ENCODE peak calls at places on chromosomes 11 and 22, in six cellular contexts. One of them, this sample, is unnamed.

GRCh38 chr11:81070948-81071347 is 1630.1 kb upstream of the TENM4 start:
- DNase-seq in NCI-H510A: no peak
- DNase-seq in stimulated activated CD4-positive, alpha-beta T cell treated with anti-CD3 and anti-CD28 coated beads, Interleukin-12 subunit alpha, Interleukin-12 subunit beta, amount 100 ng/mL, for 48 hours: no peak
- DNase-seq in ELR: no peak
- DNase-seq in foreskin melanocyte: no peak
- DNase-seq in NCI-H1436: no peak
- DNase-seq in this sample: peak; percentile 18

GRCh38 chr22:44337658-44338004 is 24.9 kb upstream of the SHISAL1 start:
- DNase-seq in stimulated activated CD4-positive, alpha-beta T cell treated with anti-CD3 and anti-CD28 coated beads, Interleukin-12 subunit alpha, Interleukin-12 subunit beta, amount 100 ng/mL, for 48 hours: no peak
- DNase-seq in NCI-H510A: peak; percentile 70
- DNase-seq in foreskin melanocyte: no peak
- DNase-seq in NCI-H1436: no peak
- DNase-seq in ELR: peak; percentile 79
- DNase-seq in this sample: no peak

GRCh38 chr22:45891471-45891995 is 85.4 kb downstream of the WNT7B start:
- DNase-seq in NCI-H1436: no peak
- DNase-seq in ELR: no peak
- DNase-seq in stimulated activated CD4-positive, alpha-beta T cell treated with anti-CD3 and anti-CD28 coated beads, Interleukin-12 subunit alpha, Interleukin-12 subunit beta, amount 100 ng/mL, for 48 hours: no peak
- DNase-seq in foreskin melanocyte: no peak
- DNase-seq in NCI-H510A: no peak
- DNase-seq in this sample: no peak

GRCh38 chr11:60782393-60783140 is 2.6 kb upstream of the MS4A10 start:
- DNase-seq in NCI-H510A: no peak
- DNase-seq in NCI-H1436: no peak
- DNase-seq in stimulated activated CD4-positive, alpha-beta T cell treated with anti-CD3 and anti-CD28 coated beads, Interleukin-12 subunit alpha, Interleukin-12 subunit beta, amount 100 ng/mL, for 48 hours: no peak
- DNase-seq in foreskin melanocyte: no peak
- DNase-seq in ELR: no peak
- DNase-seq in this sample: no peak

GRCh38 chr11:87265132-87265531 is 227.4 kb downstream of the TMEM135 start:
- DNase-seq in NCI-H1436: no peak
- DNase-seq in foreskin melanocyte: peak; percentile 77
- DNase-seq in NCI-H510A: no peak
- DNase-seq in ELR: peak; percentile 52
- DNase-seq in stimulated activated CD4-positive, alpha-beta T cell treated with anti-CD3 and anti-CD28 coated beads, Interleukin-12 subunit alpha, Interleukin-12 subunit beta, amount 100 ng/mL, for 48 hours: no peak
- DNase-seq in this sample: no peak

GRCh38 chr11:69721745-69722144 is 17.9 kb upstream of the FGF19 start:
- DNase-seq in foreskin melanocyte: no peak
- DNase-seq in stimulated activated CD4-positive, alpha-beta T cell treated with anti-CD3 and anti-CD28 coated beads, Interleukin-12 subunit alpha, Interleukin-12 subunit beta, amount 100 ng/mL, for 48 hours: no peak
- DNase-seq in NCI-H1436: no peak
- DNase-seq in NCI-H510A: no peak
- DNase-seq in ELR: peak; percentile 30
- DNase-seq in this sample: no peak

GRCh38 chr11:22582011-22582410 is 43.6 kb downstream of the FANCF start:
- DNase-seq in foreskin melanocyte: no peak
- DNase-seq in ELR: no peak
- DNase-seq in stimulated activated CD4-positive, alpha-beta T cell treated with anti-CD3 and anti-CD28 coated beads, Interleukin-12 subunit alpha, Interleukin-12 subunit beta, amount 100 ng/mL, for 48 hours: no peak
- DNase-seq in NCI-H1436: no peak
- DNase-seq in NCI-H510A: no peak
- DNase-seq in this sample: no peak

GRCh38 chr22:23210428-23211170 is 30.3 kb downstream of the BCR start:
- DNase-seq in NCI-H510A: no peak
- DNase-seq in ELR: no peak
- DNase-seq in stimulated activated CD4-positive, alpha-beta T cell treated with anti-CD3 and anti-CD28 coated beads, Interleukin-12 subunit alpha, Interleukin-12 subunit beta, amount 100 ng/mL, for 48 hours: no peak
- DNase-seq in NCI-H1436: no peak
- DNase-seq in foreskin melanocyte: no peak
- DNase-seq in this sample: no peak

GRCh38 chr11:59102259-59102765 is 4.7 kb upstream of the FAM111B start:
- DNase-seq in NCI-H510A: no peak
- DNase-seq in stimulated activated CD4-positive, alpha-beta T cell treated with anti-CD3 and anti-CD28 coated beads, Interleukin-12 subunit alpha, Interleukin-12 subunit beta, amount 100 ng/mL, for 48 hours: peak; percentile 56
- DNase-seq in ELR: peak; percentile 60
- DNase-seq in NCI-H1436: no peak
- DNase-seq in foreskin melanocyte: peak; percentile 44
- DNase-seq in this sample: peak; percentile 50

GRCh38 chr11:9775393-9775780 is 111.5 kb downstream of the SWAP70 start:
- DNase-seq in NCI-H510A: no peak
- DNase-seq in NCI-H1436: no peak
- DNase-seq in stimulated activated CD4-positive, alpha-beta T cell treated with anti-CD3 and anti-CD28 coated beads, Interleukin-12 subunit alpha, Interleukin-12 subunit beta, amount 100 ng/mL, for 48 hours: no peak
- DNase-seq in ELR: no peak
- DNase-seq in foreskin melanocyte: no peak
- DNase-seq in this sample: no peak

GRCh38 chr22:17868771-17869170 is 94.5 kb upstream of the BID start:
- DNase-seq in NCI-H1436: no peak
- DNase-seq in ELR: no peak
- DNase-seq in foreskin melanocyte: no peak
- DNase-seq in stimulated activated CD4-positive, alpha-beta T cell treated with anti-CD3 and anti-CD28 coated beads, Interleukin-12 subunit alpha, Interleukin-12 subunit beta, amount 100 ng/mL, for 48 hours: no peak
- DNase-seq in NCI-H510A: no peak
- DNase-seq in this sample: no peak

GRCh38 chr11:122979103-122979814 is 2.4 kb downstream of the BSX start:
- DNase-seq in foreskin melanocyte: no peak
- DNase-seq in ELR: no peak
- DNase-seq in stimulated activated CD4-positive, alpha-beta T cell treated with anti-CD3 and anti-CD28 coated beads, Interleukin-12 subunit alpha, Interleukin-12 subunit beta, amount 100 ng/mL, for 48 hours: no peak
- DNase-seq in NCI-H1436: no peak
- DNase-seq in NCI-H510A: no peak
- DNase-seq in this sample: no peak

GRCh38 chr11:16603890-16604783 is 134.3 kb upstream of the C11orf58 start:
- DNase-seq in NCI-H510A: no peak
- DNase-seq in foreskin melanocyte: peak; percentile 35
- DNase-seq in stimulated activated CD4-positive, alpha-beta T cell treated with anti-CD3 and anti-CD28 coated beads, Interleukin-12 subunit alpha, Interleukin-12 subunit beta, amount 100 ng/mL, for 48 hours: no peak
- DNase-seq in ELR: peak; percentile 13
- DNase-seq in NCI-H1436: no peak
- DNase-seq in this sample: no peak

GRCh38 chr22:49672013-49672516 is 155.6 kb downstream of the BRD1 start:
- DNase-seq in stimulated activated CD4-positive, alpha-beta T cell treated with anti-CD3 and anti-CD28 coated beads, Interleukin-12 subunit alpha, Interleukin-12 subunit beta, amount 100 ng/mL, for 48 hours: no peak
- DNase-seq in NCI-H1436: no peak
- DNase-seq in foreskin melanocyte: no peak
- DNase-seq in NCI-H510A: no peak
- DNase-seq in ELR: no peak
- DNase-seq in this sample: no peak

GRCh38 chr11:109968781-109969180 is 124.4 kb upstream of the ZC3H12C start:
- DNase-seq in stimulated activated CD4-positive, alpha-beta T cell treated with anti-CD3 and anti-CD28 coated beads, Interleukin-12 subunit alpha, Interleukin-12 subunit beta, amount 100 ng/mL, for 48 hours: no peak
- DNase-seq in ELR: no peak
- DNase-seq in NCI-H1436: no peak
- DNase-seq in NCI-H510A: no peak
- DNase-seq in foreskin melanocyte: no peak
- DNase-seq in this sample: no peak

GRCh38 chr22:46297151-46297819 is 615 bp downstream of the GTSE1 start:
- DNase-seq in ELR: peak; percentile 80
- DNase-seq in NCI-H510A: no peak
- DNase-seq in NCI-H1436: no peak
- DNase-seq in foreskin melanocyte: peak; percentile 12
- DNase-seq in stimulated activated CD4-positive, alpha-beta T cell treated with anti-CD3 and anti-CD28 coated beads, Interleukin-12 subunit alpha, Interleukin-12 subunit beta, amount 100 ng/mL, for 48 hours: no peak
- DNase-seq in this sample: no peak

This sample was measured in HL-60.